ENCODE peak calls at places on chromosomes 13 and 19, in nine cellular contexts. One of them, this sample, is unnamed.

GRCh38 chr19:29804493-29804892 is 7.3 kb upstream of the CCNE1 start:
- DNase-seq in HCT116: no peak
- DNase-seq in IMR-90: no peak
- DNase-seq in SK-N-SH: no peak
- DNase-seq in neural progenitor cell: no peak
- DNase-seq in fibroblast of lung: no peak
- DNase-seq in AG04450: no peak
- DNase-seq in adrenal gland: no peak
- DNase-seq in LNCaP clone FGC: no peak
- DNase-seq in this sample: no peak

GRCh38 chr13:99155821-99156220 is 44.8 kb upstream of the UBAC2 start:
- DNase-seq in HCT116: no peak
- DNase-seq in IMR-90: no peak
- DNase-seq in SK-N-SH: no peak
- DNase-seq in neural progenitor cell: no peak
- DNase-seq in fibroblast of lung: no peak
- DNase-seq in AG04450: no peak
- DNase-seq in adrenal gland: no peak
- DNase-seq in LNCaP clone FGC: no peak
- DNase-seq in this sample: no peak

GRCh38 chr19:7541481-7541824 is 5.9 kb downstream of the PNPLA6 start:
- DNase-seq in HCT116: no peak
- DNase-seq in IMR-90: no peak
- DNase-seq in SK-N-SH: no peak
- DNase-seq in neural progenitor cell: no peak
- DNase-seq in fibroblast of lung: no peak
- DNase-seq in AG04450: no peak
- DNase-seq in adrenal gland: peak; percentile 26
- DNase-seq in LNCaP clone FGC: no peak
- DNase-seq in this sample: no peak

GRCh38 chr13:111908981-111909380 is 158.0 kb upstream of the SOX1 start:
- DNase-seq in HCT116: no peak
- DNase-seq in IMR-90: no peak
- DNase-seq in SK-N-SH: no peak
- DNase-seq in neural progenitor cell: no peak
- DNase-seq in fibroblast of lung: no peak
- DNase-seq in AG04450: no peak
- DNase-seq in adrenal gland: no peak
- DNase-seq in LNCaP clone FGC: no peak
- DNase-seq in this sample: no peak

GRCh38 chr19:37779139-37780035 is at the start of gene ZNF573:
- DNase-seq in HCT116: peak; percentile 84
- DNase-seq in IMR-90: peak; percentile 87
- DNase-seq in SK-N-SH: peak; percentile 85
- DNase-seq in neural progenitor cell: peak; percentile 94
- DNase-seq in fibroblast of lung: peak; percentile 91
- DNase-seq in AG04450: peak; percentile 65
- DNase-seq in adrenal gland: peak; percentile 84
- DNase-seq in LNCaP clone FGC: peak; percentile 67
- DNase-seq in this sample: peak; percentile 54

GRCh38 chr13:98143601-98144500 is 957 bp downstream of the FARP1 start:
- DNase-seq in HCT116: no peak
- DNase-seq in IMR-90: peak; percentile 44
- DNase-seq in SK-N-SH: peak; percentile 75
- DNase-seq in neural progenitor cell: peak; percentile 63
- DNase-seq in fibroblast of lung: peak; percentile 46
- DNase-seq in AG04450: no peak
- DNase-seq in adrenal gland: peak; percentile 40
- DNase-seq in LNCaP clone FGC: no peak
- DNase-seq in this sample: peak; percentile 21

GRCh38 chr13:24574847-24575246 is 62.3 kb upstream of the PARP4 start:
- DNase-seq in HCT116: no peak
- DNase-seq in IMR-90: no peak
- DNase-seq in SK-N-SH: no peak
- DNase-seq in neural progenitor cell: no peak
- DNase-seq in fibroblast of lung: no peak
- DNase-seq in AG04450: no peak
- DNase-seq in adrenal gland: no peak
- DNase-seq in LNCaP clone FGC: no peak
- DNase-seq in this sample: no peak

GRCh38 chr13:73200432-73200831 is 141.6 kb downstream of the KLF5 start:
- DNase-seq in HCT116: no peak
- DNase-seq in IMR-90: peak; percentile 49
- DNase-seq in SK-N-SH: no peak
- DNase-seq in neural progenitor cell: no peak
- DNase-seq in fibroblast of lung: peak; percentile 41
- DNase-seq in AG04450: no peak
- DNase-seq in adrenal gland: no peak
- DNase-seq in LNCaP clone FGC: no peak
- DNase-seq in this sample: no peak

GRCh38 chr19:2552859-2553258 is 76.9 kb downstream of the GADD45B start:
- DNase-seq in HCT116: no peak
- DNase-seq in IMR-90: no peak
- DNase-seq in SK-N-SH: no peak
- DNase-seq in neural progenitor cell: no peak
- DNase-seq in fibroblast of lung: no peak
- DNase-seq in AG04450: no peak
- DNase-seq in adrenal gland: no peak
- DNase-seq in LNCaP clone FGC: peak; percentile 13
- DNase-seq in this sample: no peak

GRCh38 chr13:38566526-38566925 is 120.4 kb upstream of the FREM2 start:
- DNase-seq in HCT116: no peak
- DNase-seq in IMR-90: no peak
- DNase-seq in SK-N-SH: peak; percentile 21
- DNase-seq in neural progenitor cell: no peak
- DNase-seq in fibroblast of lung: no peak
- DNase-seq in AG04450: no peak
- DNase-seq in adrenal gland: no peak
- DNase-seq in LNCaP clone FGC: no peak
- DNase-seq in this sample: no peak

GRCh38 chr19:19445911-19446361 is 40.5 kb downstream of the GATAD2A start:
- DNase-seq in HCT116: no peak
- DNase-seq in IMR-90: peak; percentile 40
- DNase-seq in SK-N-SH: no peak
- DNase-seq in neural progenitor cell: no peak
- DNase-seq in fibroblast of lung: no peak
- DNase-seq in AG04450: no peak
- DNase-seq in adrenal gland: no peak
- DNase-seq in LNCaP clone FGC: no peak
- DNase-seq in this sample: no peak

GRCh38 chr13:84455143-84455905 is 573.0 kb upstream of the SLITRK1 start:
- DNase-seq in HCT116: no peak
- DNase-seq in IMR-90: no peak
- DNase-seq in SK-N-SH: peak; percentile 1
- DNase-seq in neural progenitor cell: no peak
- DNase-seq in fibroblast of lung: no peak
- DNase-seq in AG04450: no peak
- DNase-seq in adrenal gland: no peak
- DNase-seq in LNCaP clone FGC: no peak
- DNase-seq in this sample: no peak

GRCh38 chr19:7497292-7497691 is 8.5 kb upstream of the PEX11G start:
- DNase-seq in HCT116: no peak
- DNase-seq in IMR-90: no peak
- DNase-seq in SK-N-SH: no peak
- DNase-seq in neural progenitor cell: peak; percentile 72
- DNase-seq in fibroblast of lung: no peak
- DNase-seq in AG04450: no peak
- DNase-seq in adrenal gland: no peak
- DNase-seq in LNCaP clone FGC: no peak
- DNase-seq in this sample: no peak

GRCh38 chr13:30341815-30342570 is 34.6 kb upstream of the KATNAL1 start:
- DNase-seq in HCT116: peak; percentile 44
- DNase-seq in IMR-90: peak; percentile 94
- DNase-seq in SK-N-SH: peak; percentile 54
- DNase-seq in neural progenitor cell: no peak
- DNase-seq in fibroblast of lung: peak; percentile 91
- DNase-seq in AG04450: peak; percentile 71
- DNase-seq in adrenal gland: peak; percentile 74
- DNase-seq in LNCaP clone FGC: peak; percentile 35
- DNase-seq in this sample: peak; percentile 81

GRCh38 chr13:79197933-79198332 is 208.1 kb downstream of the RBM26 start:
- DNase-seq in HCT116: no peak
- DNase-seq in IMR-90: no peak
- DNase-seq in SK-N-SH: no peak
- DNase-seq in neural progenitor cell: peak; percentile 18
- DNase-seq in fibroblast of lung: no peak
- DNase-seq in AG04450: no peak
- DNase-seq in adrenal gland: no peak
- DNase-seq in LNCaP clone FGC: no peak
- DNase-seq in this sample: no peak

GRCh38 chr13:48749699-48750473 is 96.2 kb downstream of the CYSLTR2 start:
- DNase-seq in HCT116: peak; percentile 96
- DNase-seq in IMR-90: peak; percentile 99
- DNase-seq in SK-N-SH: peak; percentile 35
- DNase-seq in neural progenitor cell: peak; percentile 62
- DNase-seq in fibroblast of lung: peak; percentile 99
- DNase-seq in AG04450: peak; percentile 86
- DNase-seq in adrenal gland: peak; percentile 90
- DNase-seq in LNCaP clone FGC: no peak
- DNase-seq in this sample: peak; percentile 92

GRCh38 chr19:18045307-18046013 is 37.5 kb downstream of the ARRDC2 start:
- DNase-seq in HCT116: no peak
- DNase-seq in IMR-90: no peak
- DNase-seq in SK-N-SH: no peak
- DNase-seq in neural progenitor cell: no peak
- DNase-seq in fibroblast of lung: no peak
- DNase-seq in AG04450: no peak
- DNase-seq in adrenal gland: no peak
- DNase-seq in LNCaP clone FGC: no peak
- DNase-seq in this sample: no peak
- TF ChIP-seq CTCF in HCT116: no peak
- TF ChIP-seq CTCF in IMR-90: no peak
- TF ChIP-seq CTCF in SK-N-SH: no peak
- TF ChIP-seq CTCF in neural progenitor cell: no peak
- TF ChIP-seq CTCF in fibroblast of lung: no peak
- TF ChIP-seq CTCF in AG04450: no peak
- TF ChIP-seq CTCF in adrenal gland: no peak
- TF ChIP-seq CTCF in LNCaP clone FGC: no peak
- TF ChIP-seq CTCF in this sample: no peak

GRCh38 chr19:45901912-45902650 is at the start of gene MYPOP:
- DNase-seq in HCT116: no peak
- DNase-seq in IMR-90: no peak
- DNase-seq in SK-N-SH: peak; percentile 59
- DNase-seq in neural progenitor cell: peak; percentile 66
- DNase-seq in fibroblast of lung: no peak
- DNase-seq in AG04450: no peak
- DNase-seq in adrenal gland: no peak
- DNase-seq in LNCaP clone FGC: no peak
- DNase-seq in this sample: no peak

GRCh38 chr19:45900661-45901431 is 1.6 kb downstream of the MYPOP start:
- DNase-seq in HCT116: no peak
- DNase-seq in IMR-90: no peak
- DNase-seq in SK-N-SH: no peak
- DNase-seq in neural progenitor cell: no peak
- DNase-seq in fibroblast of lung: no peak
- DNase-seq in AG04450: no peak
- DNase-seq in adrenal gland: no peak
- DNase-seq in LNCaP clone FGC: no peak
- DNase-seq in this sample: no peak

GRCh38 chr19:45902651-45903625 is 525 bp upstream of the MYPOP start:
- DNase-seq in HCT116: peak; percentile 92
- DNase-seq in IMR-90: peak; percentile 96
- DNase-seq in SK-N-SH: peak; percentile 100
- DNase-seq in neural progenitor cell: peak; percentile 99
- DNase-seq in fibroblast of lung: peak; percentile 97
- DNase-seq in AG04450: peak; percentile 93
- DNase-seq in adrenal gland: peak; percentile 99
- DNase-seq in LNCaP clone FGC: peak; percentile 63
- DNase-seq in this sample: peak; percentile 80

GRCh38 chr19:45899919-45900589 is 2.4 kb downstream of the MYPOP start:
- DNase-seq in HCT116: no peak
- DNase-seq in IMR-90: no peak
- DNase-seq in SK-N-SH: no peak
- DNase-seq in neural progenitor cell: no peak
- DNase-seq in fibroblast of lung: no peak
- DNase-seq in AG04450: no peak
- DNase-seq in adrenal gland: no peak
- DNase-seq in LNCaP clone FGC: no peak
- DNase-seq in this sample: no peak

GRCh38 chr19:45901432-45901903 is 945 bp downstream of the MYPOP start:
- DNase-seq in HCT116: no peak
- DNase-seq in IMR-90: peak; percentile 42
- DNase-seq in SK-N-SH: peak; percentile 71
- DNase-seq in neural progenitor cell: peak; percentile 62
- DNase-seq in fibroblast of lung: peak; percentile 46
- DNase-seq in AG04450: no peak
- DNase-seq in adrenal gland: peak; percentile 48
- DNase-seq in LNCaP clone FGC: no peak
- DNase-seq in this sample: no peak
- H3K4me3 ChIP-seq in HCT116: peak overlapping the region; percentile 86
- H3K4me3 ChIP-seq in IMR-90: peak overlapping the region; percentile 70
- H3K4me3 ChIP-seq in SK-N-SH: peak overlapping the region; percentile 60
- H3K4me3 ChIP-seq in neural progenitor cell: peak overlapping the region; percentile 68
- H3K4me3 ChIP-seq in fibroblast of lung: peak overlapping the region; percentile 29
- H3K4me3 ChIP-seq in AG04450: peak overlapping the region; percentile 86
- H3K4me3 ChIP-seq in adrenal gland: no peak overlapping the region
- H3K4me3 ChIP-seq in LNCaP clone FGC: peak overlapping the region; percentile 78
- H3K4me3 ChIP-seq in this sample: peak overlapping the region; percentile 92

DNA sequence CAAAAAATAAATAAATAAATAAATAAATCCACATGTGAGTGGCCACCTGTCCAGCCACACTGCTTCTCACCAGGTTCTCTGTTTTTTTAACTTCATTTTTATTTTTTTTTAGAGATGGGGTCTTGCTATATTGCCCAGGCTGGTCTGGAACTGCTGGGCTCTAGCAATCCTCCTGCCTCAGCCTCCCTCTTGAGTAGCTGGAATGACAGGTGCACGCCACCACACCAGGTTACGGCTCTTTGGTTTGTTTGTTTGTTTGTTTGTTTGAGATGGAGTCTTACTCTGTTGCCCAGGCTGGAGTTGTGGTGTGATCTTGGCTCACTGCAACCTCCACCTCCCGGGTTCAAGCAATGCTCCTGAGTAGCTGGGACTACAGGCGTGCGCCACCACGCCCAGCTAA is 94.5 kb upstream of the CACNA1A start:
- DNase-seq in HCT116: no peak
- DNase-seq in IMR-90: no peak
- DNase-seq in SK-N-SH: no peak
- DNase-seq in neural progenitor cell: no peak
- DNase-seq in fibroblast of lung: no peak
- DNase-seq in AG04450: no peak
- DNase-seq in adrenal gland: no peak
- DNase-seq in LNCaP clone FGC: no peak
- DNase-seq in this sample: no peak
- TF ChIP-seq CTCF in HCT116: no peak
- TF ChIP-seq CTCF in IMR-90: no peak
- TF ChIP-seq CTCF in SK-N-SH: no peak
- TF ChIP-seq CTCF in neural progenitor cell: no peak
- TF ChIP-seq CTCF in fibroblast of lung: no peak
- TF ChIP-seq CTCF in AG04450: no peak
- TF ChIP-seq CTCF in adrenal gland: no peak
- TF ChIP-seq CTCF in LNCaP clone FGC: no peak
- TF ChIP-seq CTCF in this sample: no peak

DNA sequence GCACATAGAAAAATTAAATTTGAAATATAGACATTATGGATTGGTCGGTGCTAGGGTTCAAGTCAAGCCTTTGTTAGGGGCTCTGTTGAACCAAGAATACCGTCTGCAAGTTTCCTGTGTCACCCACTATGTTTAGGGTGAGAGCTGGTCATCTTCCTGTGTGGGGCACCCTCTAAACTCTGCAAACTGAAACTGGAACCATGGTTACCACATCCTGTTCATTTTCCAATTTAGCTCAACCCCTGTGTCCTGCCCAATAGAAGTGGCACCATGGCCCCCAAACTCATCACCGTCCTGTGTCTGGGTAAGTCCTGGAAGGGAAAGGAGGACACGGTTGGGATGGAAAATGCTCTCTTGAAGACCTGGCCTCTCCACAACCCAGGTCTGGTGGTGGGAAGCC is 29.9 kb downstream of the LAIR2 start:
- DNase-seq in HCT116: no peak
- DNase-seq in IMR-90: no peak
- DNase-seq in SK-N-SH: no peak
- DNase-seq in neural progenitor cell: no peak
- DNase-seq in fibroblast of lung: no peak
- DNase-seq in AG04450: no peak
- DNase-seq in adrenal gland: no peak
- DNase-seq in LNCaP clone FGC: no peak
- DNase-seq in this sample: no peak
- H3K4me3 ChIP-seq in HCT116: no peak overlapping the region
- H3K4me3 ChIP-seq in IMR-90: no peak overlapping the region
- H3K4me3 ChIP-seq in SK-N-SH: no peak overlapping the region
- H3K4me3 ChIP-seq in neural progenitor cell: no peak overlapping the region
- H3K4me3 ChIP-seq in fibroblast of lung: no peak overlapping the region
- H3K4me3 ChIP-seq in AG04450: no peak overlapping the region
- H3K4me3 ChIP-seq in adrenal gland: no peak overlapping the region
- H3K4me3 ChIP-seq in LNCaP clone FGC: no peak overlapping the region
- H3K4me3 ChIP-seq in this sample: no peak overlapping the region